ENCODE peak calls at places on chromosomes 3 and 15, in eight cellular contexts. R is HCT116, U is HepG2, X is GM23338, P is hepatocyte, B is uterus, M is PC-3, L is K562. H is an unnamed sample. For H3K27me3, the result is how much of the 10 kb centered on the place peaks cover.

GRCh38 chr3:188230962-188231361 is 77.0 kb downstream of the LPP start:
- DNase-seq in R (peak), U (no peak), X (no peak), P (no peak), B (no peak), M (peak), L (no peak), H (no peak)

GRCh38 chr3:25033407-25034029 is 394.5 kb upstream of the RARB start:
- DNase-seq in R (peak), U (peak), X (peak), P (peak), B (no peak), M (peak), L (no peak), H (peak)

GRCh38 chr3:149277338-149277813 is 55.7 kb upstream of the CP start:
- DNase-seq in R (no peak), U (peak), X (no peak), P (peak), B (no peak), M (peak), L (no peak), H (no peak)

GRCh38 chr3:106296111-106296510 is 427.3 kb upstream of the CBLB start:
- DNase-seq in R (no peak), U (no peak), X (no peak), P (no peak), B (no peak), M (no peak), L (no peak), H (no peak)

GRCh38 chr3:114519415-114519814 is 225.6 kb downstream of the TIGIT start:
- DNase-seq in R (no peak), U (no peak), X (peak), P (peak), B (no peak), M (no peak), L (no peak), H (no peak)

GRCh38 chr3:119360046-119360445 is 65.9 kb downstream of the ARHGAP31 start:
- DNase-seq in R (no peak), U (no peak), X (peak), P (no peak), B (no peak), M (no peak), L (no peak), H (no peak)

GRCh38 chr15:67805871-67806538 is 19.3 kb upstream of the SKOR1 start:
- DNase-seq in R (no peak), U (no peak), X (no peak), P (no peak), B (no peak), M (no peak), L (no peak), H (no peak)

GRCh38 chr3:13210221-13210975 is 137.2 kb upstream of the IQSEC1 start:
- DNase-seq in R (no peak), U (no peak), X (no peak), P (no peak), B (no peak), M (no peak), L (no peak), H (no peak)

GRCh38 chr3:69080233-69080644 is at the start of gene UBA3:
- DNase-seq in R (peak), U (peak), X (peak), P (peak), B (peak), M (peak), L (peak), H (peak)

GRCh38 chr15:60539017-60539416 is 60.1 kb upstream of the ICE2 start:
- DNase-seq in R (no peak), U (no peak), X (no peak), P (no peak), B (no peak), M (no peak), L (no peak), H (no peak)

GRCh38 chr15:33309602-33310276 is 1.0 kb upstream of the RYR3 start:
- DNase-seq in R (no peak), U (no peak), X (peak), P (no peak), B (peak), M (peak), L (no peak), H (no peak)

GRCh38 chr15:33313491-33313890 is 2.7 kb downstream of the RYR3 start:
- DNase-seq in R (no peak), U (no peak), X (no peak), P (no peak), B (no peak), M (peak), L (no peak), H (no peak)

GRCh38 chr15:33311312-33311971 is 675 bp downstream of the RYR3 start:
- DNase-seq in R (no peak), U (no peak), X (peak), P (no peak), B (peak), M (no peak), L (no peak), H (no peak)

GRCh38 chr15:33314115-33314514 is 3.3 kb downstream of the RYR3 start:
- DNase-seq in R (no peak), U (no peak), X (no peak), P (no peak), B (no peak), M (no peak), L (no peak), H (no peak)

GRCh38 chr15:33310481-33311311 is at the start of gene RYR3:
- DNase-seq in R (no peak), U (no peak), X (peak), P (peak), B (peak), M (no peak), L (no peak), H (no peak)
- H3K27me3 ChIP-seq in R (under half), U (under half), X (under half), P (half or more), B (under half), M (half or more), L (under half), H (half or more)

DNA sequence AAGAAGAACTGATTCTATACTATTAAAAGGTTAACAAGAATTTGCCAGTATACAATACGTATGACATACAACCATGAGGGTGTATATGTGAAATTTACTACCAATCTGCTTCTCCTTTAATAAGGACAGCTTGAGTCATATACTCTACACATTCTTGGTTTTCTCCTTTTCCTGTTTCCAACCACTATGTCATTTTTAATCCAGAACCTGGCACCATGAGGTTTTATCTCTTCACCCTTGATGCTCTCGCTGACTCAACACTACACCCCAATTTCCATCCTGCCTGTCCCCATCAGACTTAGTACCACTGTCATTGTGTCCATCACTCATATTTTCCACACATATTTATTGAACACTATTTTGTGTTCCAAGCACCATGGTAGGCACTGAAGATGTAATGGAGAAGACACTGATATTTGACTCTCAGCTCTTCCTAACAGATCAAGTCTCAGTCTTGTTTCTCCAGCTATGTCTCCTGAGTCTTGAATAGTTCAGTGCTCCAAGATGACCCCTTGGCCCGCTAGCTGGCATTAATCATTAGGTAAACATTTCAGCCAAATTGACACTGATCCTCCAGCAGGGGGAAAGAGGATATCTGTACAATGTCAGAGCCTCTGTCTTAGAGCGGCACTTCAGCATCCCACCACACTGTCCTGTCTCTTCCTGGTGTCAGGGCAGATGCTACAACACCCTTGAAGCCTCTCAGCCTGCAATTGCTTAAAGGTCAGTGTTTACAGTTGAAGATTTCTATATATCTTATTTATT is 11.2 kb upstream of the COL8A1 start:
- DNase-seq in R (no peak), U (no peak), X (no peak), P (no peak), B (no peak), M (peak), L (no peak), H (no peak)
- TF ChIP-seq CTCF in R (no peak), U (no peak), X (no peak), P (no peak), B (no peak), M (peak), L (no peak), H (no peak)

DNA sequence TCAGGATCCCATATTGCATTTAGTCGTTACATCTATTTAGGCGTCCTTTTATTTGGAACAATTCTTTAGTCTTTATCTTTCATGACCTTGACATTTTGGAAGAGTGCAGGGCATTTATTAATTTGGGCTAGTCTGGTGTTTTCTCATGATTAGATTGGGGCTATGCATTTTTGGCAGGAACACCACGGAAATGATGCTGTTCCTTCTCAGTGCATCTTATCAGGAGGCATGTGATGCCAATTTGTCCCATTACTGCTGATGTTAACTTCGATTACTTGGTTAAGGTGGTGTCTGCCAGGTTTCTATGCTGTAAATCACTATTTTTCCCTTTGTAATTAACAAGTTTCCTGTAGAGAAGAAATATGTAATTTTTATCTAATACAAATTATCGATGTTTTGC is 18.1 kb upstream of the VWA5B2 start:
- DNase-seq in R (no peak), U (no peak), X (no peak), P (no peak), B (no peak), M (no peak), L (no peak), H (no peak)
- H3K27me3 ChIP-seq in R (under half), U (under half), X (under half), P (under half), B (under half), M (under half), L (under half), H (under half)

DNA sequence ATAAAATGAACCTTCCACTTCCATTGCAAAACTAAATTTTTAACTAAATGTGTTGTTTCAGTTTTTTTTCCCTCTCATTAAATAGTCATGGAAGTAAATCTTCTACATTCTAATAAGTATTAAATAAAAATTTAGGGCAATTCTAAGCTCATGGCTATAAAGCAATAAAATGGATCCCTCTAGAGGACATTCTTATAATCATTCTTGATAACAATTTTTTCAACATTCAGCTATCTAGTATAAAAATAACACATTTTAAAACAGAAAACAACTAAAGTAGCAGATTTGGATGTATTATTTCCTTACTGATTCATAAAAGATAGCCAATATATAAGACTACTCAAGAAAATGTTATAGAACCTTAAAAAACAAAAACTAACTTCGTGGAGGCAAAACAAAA is 393.1 kb downstream of the PLOD2 start:
- DNase-seq in R (no peak), U (no peak), X (peak), P (no peak), B (no peak), M (peak), L (no peak), H (no peak)
- TF ChIP-seq CTCF in R (no peak), U (no peak), X (peak), P (peak), B (no peak), M (peak), L (no peak), H (peak)

GRCh38 chr3:181824961-181825360 is 113.2 kb downstream of the SOX2 start:
- DNase-seq in R (no peak), U (no peak), X (peak), P (no peak), B (no peak), M (no peak), L (no peak), H (no peak)
- H3K27me3 ChIP-seq in R (under half), U (under half), X (under half), P (under half), B (under half), M (under half), L (under half), H (under half)

GRCh38 chr15:81225161-81225671 is 28.5 kb downstream of the IL16 start:
- DNase-seq in R (no peak), U (no peak), X (no peak), P (no peak), B (peak), M (no peak), L (no peak), H (peak)

GRCh38 chr15:81227716-81228115 is 31.0 kb downstream of the IL16 start:
- DNase-seq in R (no peak), U (no peak), X (no peak), P (no peak), B (no peak), M (no peak), L (no peak), H (no peak)

GRCh38 chr15:81224232-81224631 is 27.6 kb downstream of the IL16 start:
- DNase-seq in R (no peak), U (no peak), X (no peak), P (no peak), B (no peak), M (no peak), L (no peak), H (no peak)

GRCh38 chr15:81235276-81235675 is 38.6 kb downstream of the IL16 start:
- DNase-seq in R (no peak), U (no peak), X (no peak), P (no peak), B (no peak), M (no peak), L (no peak), H (no peak)

GRCh38 chr15:81229596-81229995 is 32.9 kb downstream of the IL16 start:
- DNase-seq in R (no peak), U (no peak), X (no peak), P (no peak), B (peak), M (no peak), L (no peak), H (peak)
- TF ChIP-seq CTCF in R (no peak), U (no peak), X (no peak), P (no peak), B (no peak), M (no peak), L (no peak), H (no peak)

DNA sequence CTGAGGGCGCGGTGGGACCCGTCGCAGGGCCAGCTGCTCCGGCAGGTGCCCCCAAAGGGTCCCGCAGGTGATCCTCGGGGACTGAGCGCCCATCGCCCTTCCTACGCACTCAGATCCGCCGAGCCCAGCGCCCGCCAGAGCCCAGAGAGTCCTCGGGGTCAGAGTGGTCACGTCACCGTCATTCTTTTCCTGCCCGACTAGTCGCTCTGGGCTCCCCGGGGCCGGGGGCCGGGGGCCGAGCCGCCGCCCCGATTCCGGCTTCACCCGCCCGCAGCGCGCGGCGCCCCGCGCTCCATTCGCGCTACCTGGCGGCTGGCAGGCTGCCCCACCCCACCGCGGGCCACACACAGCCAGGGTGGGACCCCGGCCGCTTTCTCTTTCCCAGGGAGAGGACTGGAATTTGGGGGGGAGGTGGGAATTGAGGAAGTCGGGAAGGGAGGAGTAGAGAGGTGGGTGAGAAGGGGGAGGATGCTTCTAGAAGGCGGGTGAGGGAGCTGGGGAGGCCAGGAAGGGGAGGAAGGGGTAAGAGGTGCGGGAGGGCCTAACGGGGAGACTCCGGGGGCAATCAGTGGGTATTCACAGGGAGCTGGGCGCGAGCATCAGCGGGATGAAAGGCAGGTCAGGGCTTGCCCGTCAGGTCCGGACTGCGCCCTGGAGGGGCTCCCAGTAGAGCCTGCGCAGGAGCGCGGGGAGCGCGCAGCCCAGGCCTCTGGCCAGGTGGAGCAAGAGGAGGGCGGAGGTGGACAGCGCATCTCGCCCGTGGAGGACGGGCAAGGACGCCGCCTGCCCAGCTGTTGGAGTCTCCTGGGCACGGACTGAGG is 36.0 kb upstream of the EPHB3 start:
- DNase-seq in R (no peak), U (no peak), X (peak), P (peak), B (peak), M (no peak), L (no peak), H (no peak)
- H3K27me3 ChIP-seq in R (under half), U (under half), X (under half), P (half or more), B (under half), M (half or more), L (under half), H (half or more)

GRCh38 chr3:129182390-129183180 is 1.1 kb downstream of the CNBP start:
- DNase-seq in R (no peak), U (no peak), X (peak), P (no peak), B (no peak), M (peak), L (no peak), H (no peak)

GRCh38 chr3:129181834-129182233 is 1.9 kb downstream of the CNBP start:
- DNase-seq in R (no peak), U (no peak), X (peak), P (no peak), B (no peak), M (no peak), L (no peak), H (no peak)

GRCh38 chr3:129183569-129184395 is at the start of gene CNBP:
- DNase-seq in R (peak), U (peak), X (peak), P (peak), B (peak), M (peak), L (peak), H (peak)

GRCh38 chr3:129185774-129186173 is 2.1 kb upstream of the CNBP start:
- DNase-seq in R (no peak), U (no peak), X (no peak), P (no peak), B (no peak), M (peak), L (no peak), H (no peak)

DNA sequence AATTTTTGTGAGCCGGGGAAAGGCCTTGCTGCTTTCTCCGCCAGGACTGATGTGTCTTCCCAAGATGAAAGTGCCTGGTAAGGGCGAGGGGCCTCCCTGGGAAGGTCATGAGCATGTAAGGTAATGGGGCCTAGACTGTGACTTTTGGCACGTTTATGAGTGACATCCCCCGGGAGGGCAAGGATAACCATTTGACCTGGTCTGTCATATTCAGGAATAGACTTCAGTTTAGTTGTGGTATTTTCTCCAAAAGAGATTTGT is 630 bp upstream of the CNBP start:
- DNase-seq in R (no peak), U (peak), X (peak), P (peak), B (no peak), M (no peak), L (peak), H (no peak)
- TF ChIP-seq CTCF in R (no peak), U (no peak), X (no peak), P (no peak), B (no peak), M (no peak), L (no peak), H (no peak)